ENCODE peak calls at places on chromosomes 13 and 19, in seven cellular contexts. K, Z, S, W, F, E and L are unnamed samples.

GRCh38 chr19:36120092-36120983 is 5.1 kb downstream of the TBCB start:
- DNase-seq in E (no peak), W (no peak), K (no peak), S (no peak), F (no peak), Z (no peak), L (no peak)

GRCh38 chr19:1164684-1165531 is 9.2 kb downstream of the SBNO2 start:
- DNase-seq in K (no peak), W (no peak), Z (no peak), E (no peak), F (no peak), S (peak; percentile 69), L (no peak)

GRCh38 chr13:59607780-59608233 is 555.9 kb downstream of the DIAPH3 start:
- DNase-seq in W (no peak), E (no peak), K (no peak), Z (no peak), S (no peak), F (peak; percentile 78), L (no peak)

GRCh38 chr19:37251308-37252229 is 33.6 kb downstream of the ZNF383 start:
- DNase-seq in S (peak; percentile 81), F (peak; percentile 98), E (peak; percentile 3), K (peak; percentile 95), W (peak; percentile 98), Z (no peak), L (no peak)

GRCh38 chr19:27833031-27833430 is 1379.9 kb downstream of the UQCRFS1 start:
- DNase-seq in Z (no peak), E (no peak), W (no peak), S (no peak), F (no peak), K (peak; percentile 49), L (no peak)

GRCh38 chr13:30615851-30616311 is 1.8 kb upstream of the USPL1 start:
- DNase-seq in K (peak; percentile 31), E (no peak), F (no peak), W (peak; percentile 61), Z (no peak), S (no peak), L (peak; percentile 47)

GRCh38 chr13:102234618-102235017 is 167.2 kb downstream of the FGF14 start:
- DNase-seq in F (no peak), E (no peak), K (peak; percentile 45), W (no peak), Z (no peak), S (no peak), L (no peak)

GRCh38 chr13:109874921-109875454 is 88.6 kb upstream of the IRS2 start:
- DNase-seq in E (no peak), W (peak; percentile 77), S (no peak), Z (no peak), K (peak; percentile 19), F (no peak), L (peak; percentile 54)

GRCh38 chr19:47507031-47507430 is 7.8 kb downstream of the NAPA start:
- DNase-seq in Z (no peak), E (no peak), K (no peak), W (no peak), F (no peak), S (no peak), L (no peak)

GRCh38 chr13:80339841-80340642 is 884 bp downstream of the SPRY2 start:
- DNase-seq in S (peak; percentile 79), K (peak; percentile 52), W (peak; percentile 62), Z (peak; percentile 31), E (no peak), F (peak; percentile 56), L (peak; percentile 84)

GRCh38 chr13:46339035-46339666 is 47.9 kb downstream of the RUBCNL start:
- DNase-seq in S (no peak), E (no peak), W (peak; percentile 70), K (peak; percentile 83), F (no peak), Z (no peak), L (peak; percentile 79)

GRCh38 chr13:98496966-98497365 is 79.9 kb downstream of the STK24 start:
- DNase-seq in W (no peak), F (no peak), E (no peak), Z (no peak), K (no peak), S (no peak), L (no peak)

GRCh38 chr19:11338164-11338563 is 1.3 kb downstream of the RAB3D start:
- DNase-seq in F (no peak), E (no peak), S (no peak), Z (no peak), W (no peak), K (no peak), L (no peak)

GRCh38 chr19:17183271-17183757 is 31.8 kb upstream of the USE1 start:
- DNase-seq in F (peak; percentile 25), K (no peak), W (no peak), Z (peak; percentile 26), E (no peak), S (no peak), L (no peak)

GRCh38 chr19:1245468-1245867 is 2.9 kb upstream of the MIDN start:
- DNase-seq in K (no peak), Z (no peak), F (no peak), S (no peak), E (no peak), W (no peak), L (no peak)

GRCh38 chr13:19959141-19959830 is 759 bp downstream of the ZMYM2 start:
- DNase-seq in S (peak; percentile 86), W (peak; percentile 61), E (peak; percentile 51), F (peak; percentile 77), K (peak; percentile 34), Z (peak; percentile 61), L (peak; percentile 58)

DNA sequence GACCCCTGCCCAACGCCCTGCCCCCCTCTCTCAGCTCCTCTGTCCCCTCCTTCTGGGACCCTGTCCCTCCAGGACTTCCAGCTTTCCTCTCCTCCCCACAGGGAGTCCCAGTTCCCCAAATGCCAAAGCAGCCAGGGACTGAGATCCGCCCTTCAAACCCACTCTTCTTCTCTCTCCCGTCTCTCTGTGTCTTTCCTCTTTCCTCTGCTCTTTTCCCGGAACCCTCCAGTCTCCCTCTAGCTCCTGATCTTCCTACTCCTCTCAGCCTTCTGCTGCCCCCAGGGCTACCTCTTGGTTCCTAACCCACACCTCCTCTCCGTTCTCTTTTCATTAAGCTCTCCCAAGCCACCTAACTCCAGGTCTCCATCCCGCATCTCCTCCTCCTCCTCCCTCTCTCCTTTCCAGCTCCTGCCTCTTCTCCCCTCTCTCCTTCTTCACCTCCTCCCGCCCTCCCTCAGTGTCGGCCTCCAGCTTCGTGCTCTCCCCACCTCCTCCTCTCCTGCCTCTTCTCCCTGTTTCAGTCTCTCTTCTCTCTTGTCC is at the start of gene CA11:
- DNase-seq in E (no peak), W (peak; percentile 41), S (no peak), Z (peak; percentile 68), K (no peak), F (peak; percentile 93), L (no peak)
- H3K4me1 ChIP-seq in E (peaks cover 32% of the 10 kb centered on the region), W (no peaks in the 10 kb centered on the region), S (peaks cover 21% of the 10 kb centered on the region), Z (peaks cover 5% of the 10 kb centered on the region), K (peaks cover 17% of the 10 kb centered on the region), F (no peaks in the 10 kb centered on the region), L (peaks cover 19% of the 10 kb centered on the region)

DNA sequence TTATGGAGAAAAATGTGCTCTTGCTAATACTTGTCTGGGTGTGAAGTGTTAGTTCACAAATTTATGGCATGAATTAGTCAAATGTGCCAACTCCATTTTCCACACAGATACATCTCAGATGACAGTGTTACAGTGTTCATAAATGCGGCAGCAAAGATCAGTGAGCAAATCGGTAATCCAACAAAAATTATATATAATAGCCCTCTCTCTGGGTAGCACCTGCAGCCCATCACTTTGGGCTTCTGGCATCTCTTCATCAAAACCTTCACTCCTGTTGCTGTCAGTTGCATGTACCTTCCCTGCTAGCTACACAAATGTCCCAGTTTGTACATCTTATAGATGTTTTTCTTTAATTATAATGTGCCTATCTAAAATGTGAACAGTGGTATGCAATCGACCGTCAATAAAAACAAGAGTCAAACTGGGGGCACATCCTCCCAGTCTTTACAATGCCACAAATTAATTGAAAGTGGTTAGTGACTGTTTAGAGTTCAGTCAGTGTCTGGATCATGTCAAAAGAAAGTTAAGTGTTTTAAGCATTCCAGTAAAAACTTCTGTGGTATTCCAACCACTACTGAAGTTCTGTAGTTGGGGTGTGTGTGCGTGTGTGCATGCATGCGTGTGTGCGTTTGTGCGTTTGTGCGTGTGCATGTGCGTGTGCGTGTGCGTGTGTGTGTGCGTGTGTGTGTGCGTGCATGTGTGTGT is 448.9 kb downstream of the DCT start:
- DNase-seq in W (no peak), K (no peak), E (no peak), S (no peak), F (no peak), Z (no peak), L (no peak)
- H3K36me3 ChIP-seq in W (no peaks in the 10 kb centered on the region), K (no peaks in the 10 kb centered on the region), E (no peaks in the 10 kb centered on the region), S (no peaks in the 10 kb centered on the region), F (no peaks in the 10 kb centered on the region), Z (no peaks in the 10 kb centered on the region), L (no peaks in the 10 kb centered on the region)

GRCh38 chr19:19820774-19821315 is 705 bp downstream of the ZNF506 start:
- DNase-seq in W (peak; percentile 3), F (peak; percentile 4), S (no peak), Z (no peak), E (no peak), K (peak; percentile 1), L (no peak)

GRCh38 chr19:19823916-19824315 is 2.4 kb upstream of the ZNF506 start:
- DNase-seq in K (no peak), E (no peak), F (no peak), S (no peak), W (no peak), Z (no peak), L (no peak)

GRCh38 chr19:19817357-19817756 is 4.2 kb downstream of the ZNF506 start:
- DNase-seq in E (peak; percentile 24), F (peak; percentile 3), K (no peak), S (no peak), Z (no peak), W (no peak), L (no peak)

GRCh38 chr19:19822148-19822429 is 539 bp upstream of the ZNF506 start:
- DNase-seq in W (no peak), Z (no peak), F (no peak), K (no peak), E (no peak), S (no peak), L (no peak)

GRCh38 chr19:19821366-19822147 is at the start of gene ZNF506:
- DNase-seq in W (peak; percentile 99), K (peak; percentile 84), F (peak; percentile 99), S (peak; percentile 98), Z (peak; percentile 99), E (peak; percentile 95), L (peak; percentile 89)
- H3K27ac ChIP-seq in W (peak within 1 kb of the TSS; percentile 98), K (peak within 1 kb of the TSS; percentile 38), F (peak within 1 kb of the TSS; percentile 74), S (peak within 1 kb of the TSS; percentile 96), Z (peak within 1 kb of the TSS; percentile 94), E (peak within 1 kb of the TSS; percentile 96), L (peak within 1 kb of the TSS; percentile 84)

GRCh38 chr13:40592035-40592434 is 74.4 kb downstream of the FOXO1 start:
- DNase-seq in Z (no peak), W (no peak), S (no peak), F (no peak), E (no peak), K (no peak), L (no peak)

GRCh38 chr13:40589285-40590109 is 76.9 kb downstream of the FOXO1 start:
- DNase-seq in W (peak; percentile 72), K (peak; percentile 89), Z (no peak), S (no peak), E (no peak), F (no peak), L (peak; percentile 51)

GRCh38 chr13:40588101-40588500 is 78.3 kb downstream of the FOXO1 start:
- DNase-seq in W (no peak), F (no peak), K (peak; percentile 46), Z (no peak), E (no peak), S (no peak), L (no peak)

GRCh38 chr13:40590112-40590862 is 76.2 kb downstream of the FOXO1 start:
- DNase-seq in F (no peak), Z (no peak), W (no peak), E (no peak), S (no peak), K (no peak), L (no peak)

GRCh38 chr13:40591091-40591490 is 75.3 kb downstream of the FOXO1 start:
- DNase-seq in S (no peak), K (no peak), E (no peak), F (no peak), Z (no peak), W (no peak), L (no peak)
- H3K4me1 ChIP-seq in S (peaks cover 44% of the 10 kb centered on the region), K (peaks cover 33% of the 10 kb centered on the region), E (peaks cover 94% of the 10 kb centered on the region), F (peaks cover 19% of the 10 kb centered on the region), Z (peaks cover 70% of the 10 kb centered on the region), W (peaks cover 21% of the 10 kb centered on the region), L (peaks cover 23% of the 10 kb centered on the region)